ENCODE peak calls at places on chromosomes 11 and 22, in nine cellular contexts. G is Peyer's patch; Y is D721Med; S is kidney; Q is body of pancreas; F is cardiac muscle cell; C is endothelial cell of umbilical vein; O is HFFc6; J is CD8-positive, alpha-beta T cell. K is an unnamed sample.

GRCh38 chr22:23551385-23551784 is 28.7 kb downstream of the IGLL1 start:
- DNase-seq in G (no peak), Y (no peak), S (no peak), O (no peak), F (no peak), Q (no peak), C (no peak), J (no peak), K (no peak)

GRCh38 chr11:45881708-45882368 is 3.6 kb upstream of the MAPK8IP1 start:
- DNase-seq in G (no peak), J (no peak), Y (no peak), Q (no peak), O (no peak), C (no peak), F (no peak), S (no peak), K (no peak)

GRCh38 chr11:109972181-109972715 is 120.9 kb upstream of the ZC3H12C start:
- DNase-seq in F (peak), Q (no peak), O (no peak), G (no peak), S (no peak), Y (no peak), J (no peak), C (no peak), K (no peak)

GRCh38 chr22:46042786-46043185 is 65.8 kb upstream of the WNT7B start:
- DNase-seq in O (no peak), F (no peak), C (no peak), G (no peak), Q (no peak), J (no peak), S (no peak), Y (no peak), K (no peak)

GRCh38 chr22:36029406-36029755 is 757 bp upstream of the RBFOX2 start:
- DNase-seq in C (no peak), O (no peak), Y (no peak), J (no peak), G (no peak), F (no peak), S (no peak), Q (no peak), K (no peak)

GRCh38 chr11:125945011-125945796 is 640 bp upstream of the VSIG10L2 start:
- DNase-seq in G (no peak), J (no peak), O (no peak), C (no peak), Q (no peak), Y (no peak), S (no peak), F (no peak), K (no peak)

GRCh38 chr11:35853871-35854270 is 90.0 kb upstream of the LDLRAD3 start:
- DNase-seq in F (no peak), J (no peak), Q (no peak), G (no peak), Y (no peak), S (no peak), C (no peak), O (no peak), K (no peak)

GRCh38 chr11:9625158-9625557 is 38.7 kb upstream of the SWAP70 start:
- DNase-seq in Y (no peak), J (no peak), G (no peak), Q (no peak), S (no peak), F (no peak), C (peak), O (no peak), K (no peak)

GRCh38 chr22:38214248-38215056 is 12.7 kb downstream of the MAFF start:
- DNase-seq in C (peak), F (peak), S (peak), J (peak), O (no peak), Q (peak), G (peak), Y (no peak), K (peak)

GRCh38 chr11:85431319-85431718 is 195.8 kb downstream of the DLG2 start:
- DNase-seq in C (no peak), Y (no peak), F (no peak), S (peak), G (no peak), J (no peak), Q (peak), O (no peak), K (peak)

GRCh38 chr22:25853501-25853900 is 111.5 kb downstream of the MYO18B start:
- DNase-seq in Q (no peak), Y (no peak), S (no peak), F (no peak), C (no peak), J (no peak), O (no peak), G (no peak), K (no peak)

GRCh38 chr11:78961186-78961782 is 386.6 kb upstream of the NARS2 start:
- DNase-seq in C (peak), F (no peak), S (no peak), Q (peak), G (no peak), O (peak), J (no peak), Y (no peak), K (peak)

GRCh38 chr11:11304572-11304971 is 48.5 kb downstream of the CSNK2A3 start:
- DNase-seq in Y (no peak), C (no peak), G (no peak), J (no peak), F (no peak), O (no peak), Q (no peak), S (no peak), K (no peak)

GRCh38 chr22:30309981-30310672 is 16.6 kb downstream of the TBC1D10A start:
- DNase-seq in F (no peak), S (no peak), G (peak), Q (peak), C (no peak), J (no peak), O (no peak), Y (no peak), K (no peak)

GRCh38 chr11:130677486-130678153 is 229.2 kb downstream of the ADAMTS15 start:
- DNase-seq in F (peak), G (no peak), O (peak), S (no peak), Q (no peak), Y (no peak), C (no peak), J (no peak), K (no peak)

DNA sequence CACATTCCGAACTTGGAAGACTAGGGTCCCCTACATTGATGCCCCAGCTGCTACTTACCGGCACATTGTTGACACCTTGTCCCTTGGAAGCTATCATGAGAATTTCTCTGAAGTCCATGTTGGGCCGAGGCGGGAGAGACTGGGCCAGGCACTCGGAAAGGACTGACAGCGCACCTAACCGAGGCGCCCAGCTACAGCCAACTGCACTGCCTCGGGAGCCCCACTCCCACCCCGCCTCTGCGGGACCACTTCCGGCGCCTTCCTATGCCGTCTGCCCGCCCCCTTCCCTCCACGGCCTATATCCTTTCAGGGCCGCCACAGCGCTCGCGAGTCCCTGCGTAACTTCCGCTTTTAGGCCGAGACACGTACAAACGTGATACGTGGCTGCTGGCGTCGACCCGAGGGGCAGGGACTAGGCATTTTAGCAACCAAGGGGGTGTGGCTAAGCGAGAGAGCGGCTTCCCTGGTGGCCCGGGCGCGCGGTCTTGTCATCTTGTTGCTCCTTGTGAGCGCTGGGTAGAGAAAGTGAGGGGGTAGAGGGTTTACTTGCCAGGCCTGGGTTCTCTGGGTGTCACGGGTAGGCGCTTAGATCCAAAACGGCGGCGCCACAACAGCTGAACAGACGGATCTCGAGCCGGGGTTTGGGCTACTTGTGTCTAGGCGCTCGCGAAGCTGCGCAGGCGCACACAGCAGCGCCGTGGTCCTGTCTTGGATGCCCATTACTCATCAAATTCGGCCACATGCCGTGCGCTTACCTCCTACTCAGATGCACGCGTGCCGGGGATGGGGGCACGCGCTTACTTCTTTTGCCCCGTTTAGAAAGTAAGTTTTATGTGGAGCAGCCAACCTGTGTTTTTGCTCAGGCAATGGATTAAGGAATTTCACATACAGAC is at the start of gene SPTY2D1:
- DNase-seq in J (peak), Y (peak), Q (peak), F (peak), S (peak), C (peak), O (peak), G (peak), K (peak)
- TF ChIP-seq CTCF in J (no peak), Y (no peak), Q (peak), F (no peak), S (no peak), C (no peak), O (no peak), G (no peak), K (no peak)

GRCh38 chr11:520428-521178 is 13.6 kb upstream of the RNH1 start:
- DNase-seq in O (no peak), G (no peak), Y (no peak), S (peak), C (no peak), Q (no peak), F (no peak), J (no peak), K (no peak)
- TF ChIP-seq CTCF in O (peak), G (no peak), Y (no peak), S (no peak), C (peak), Q (no peak), F (peak), J (no peak), K (no peak)

DNA sequence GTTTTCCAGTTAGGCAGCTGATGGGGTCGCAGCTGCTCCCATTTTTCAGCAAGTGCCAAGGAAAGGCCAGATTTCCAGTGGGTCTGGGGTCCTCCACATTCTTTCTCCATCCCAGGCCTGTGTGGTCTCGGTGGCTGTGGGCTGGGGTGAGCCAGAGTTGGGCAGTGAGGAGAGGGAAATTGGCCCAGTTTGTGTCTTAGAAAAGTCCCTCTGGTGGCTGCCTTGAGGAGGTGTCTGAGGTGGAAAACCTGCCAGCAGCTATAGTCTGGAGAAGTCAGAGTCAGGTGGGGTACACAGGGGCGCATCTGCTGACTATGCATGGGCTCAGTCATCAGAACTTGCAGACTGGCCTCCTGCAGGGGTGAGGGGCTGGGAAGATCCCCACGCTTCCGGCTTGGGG is 30.5 kb downstream of the MRGPRD start:
- DNase-seq in F (peak), C (peak), Y (no peak), G (no peak), O (peak), S (no peak), J (no peak), Q (no peak), K (no peak)
- TF ChIP-seq CTCF in F (peak), C (peak), Y (peak), G (no peak), O (peak), S (no peak), J (no peak), Q (no peak), K (peak)

DNA sequence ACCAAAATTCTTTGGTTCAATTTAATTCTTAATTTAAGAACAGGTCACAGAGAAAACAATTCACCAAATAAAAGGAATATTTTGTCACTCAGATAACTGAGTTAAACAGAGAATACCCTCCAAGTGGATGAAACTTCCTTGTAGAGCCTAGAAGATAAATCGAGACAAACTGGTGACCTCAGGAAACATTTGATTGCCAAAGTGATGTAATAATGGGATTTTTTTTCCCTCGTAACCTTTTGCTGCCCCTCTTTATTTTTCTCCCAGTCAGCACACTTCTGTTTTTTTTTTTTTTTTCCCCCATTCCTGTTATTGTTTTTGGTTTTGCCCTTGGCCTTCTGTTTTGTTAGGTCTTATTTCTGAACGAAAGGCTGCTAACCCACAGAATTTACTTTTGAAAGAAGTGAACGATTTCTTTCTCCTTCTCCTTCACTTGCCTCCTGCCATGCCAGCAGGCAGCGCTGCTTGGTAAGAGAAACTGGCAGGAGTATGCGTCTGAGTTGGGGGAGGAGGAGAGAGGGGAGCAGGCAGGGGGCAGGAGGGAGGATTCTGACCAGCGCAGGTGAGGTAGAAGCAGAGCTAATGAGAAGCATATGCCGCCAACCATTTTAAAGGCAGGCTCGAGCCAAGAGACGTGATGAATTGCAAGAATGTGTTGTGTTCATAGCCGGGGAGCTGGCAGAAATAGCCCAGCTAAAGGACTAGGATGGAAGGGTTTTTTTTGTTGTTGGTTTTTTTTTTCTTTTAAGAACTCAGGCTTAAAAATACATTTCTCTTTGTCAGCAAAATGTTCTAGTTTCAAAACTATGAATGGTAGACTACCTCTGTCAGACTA is 121.9 kb upstream of the MTMR2 start:
- DNase-seq in Q (peak), Y (no peak), S (peak), C (peak), O (peak), F (peak), G (no peak), J (no peak), K (no peak)
- TF ChIP-seq CTCF in Q (peak), Y (peak), S (peak), C (peak), O (peak), F (peak), G (no peak), J (no peak), K (no peak)

DNA sequence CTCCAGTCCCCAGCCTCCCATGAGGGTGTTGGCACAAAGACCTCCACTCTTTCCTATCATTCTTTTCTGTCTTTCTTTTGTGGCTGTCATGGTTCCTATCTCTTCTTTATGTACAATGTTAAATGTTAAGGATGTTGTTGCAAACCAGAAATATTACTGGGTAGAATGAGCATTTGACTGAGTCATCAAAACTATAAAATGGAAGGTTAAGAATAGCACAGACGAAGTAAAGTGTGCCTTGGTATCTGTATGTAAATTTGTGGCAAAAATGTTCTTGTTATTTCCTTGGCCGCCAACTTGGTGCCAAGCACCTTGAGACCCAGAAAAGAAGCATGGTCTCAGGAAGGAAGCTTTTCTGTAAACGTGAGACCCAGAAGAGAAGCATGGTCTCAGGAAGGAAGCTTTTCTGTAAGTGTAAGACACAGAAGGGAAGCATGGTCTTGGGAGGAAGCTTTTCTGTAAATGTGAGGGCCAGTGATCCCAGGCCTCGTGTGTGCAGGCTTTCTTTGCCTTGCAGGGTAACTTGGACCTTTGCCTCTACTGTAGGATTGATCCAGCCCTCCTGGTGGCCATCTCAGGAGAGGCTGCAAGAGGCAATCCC is 6.7 kb upstream of the PKP3 start:
- DNase-seq in S (no peak), Q (no peak), Y (no peak), G (no peak), C (no peak), J (no peak), F (no peak), O (peak), K (no peak)
- TF ChIP-seq CTCF in S (no peak), Q (no peak), Y (no peak), G (no peak), C (no peak), J (no peak), F (no peak), O (no peak), K (no peak)

GRCh38 chr22:29202231-29203192 is 3.2 kb upstream of the EMID1 start:
- DNase-seq in J (peak), S (peak), O (no peak), G (peak), Y (no peak), F (no peak), Q (peak), C (peak), K (no peak)
- TF ChIP-seq CTCF in J (no peak), S (peak), O (peak), G (no peak), Y (peak), F (peak), Q (peak), C (peak), K (no peak)

DNA sequence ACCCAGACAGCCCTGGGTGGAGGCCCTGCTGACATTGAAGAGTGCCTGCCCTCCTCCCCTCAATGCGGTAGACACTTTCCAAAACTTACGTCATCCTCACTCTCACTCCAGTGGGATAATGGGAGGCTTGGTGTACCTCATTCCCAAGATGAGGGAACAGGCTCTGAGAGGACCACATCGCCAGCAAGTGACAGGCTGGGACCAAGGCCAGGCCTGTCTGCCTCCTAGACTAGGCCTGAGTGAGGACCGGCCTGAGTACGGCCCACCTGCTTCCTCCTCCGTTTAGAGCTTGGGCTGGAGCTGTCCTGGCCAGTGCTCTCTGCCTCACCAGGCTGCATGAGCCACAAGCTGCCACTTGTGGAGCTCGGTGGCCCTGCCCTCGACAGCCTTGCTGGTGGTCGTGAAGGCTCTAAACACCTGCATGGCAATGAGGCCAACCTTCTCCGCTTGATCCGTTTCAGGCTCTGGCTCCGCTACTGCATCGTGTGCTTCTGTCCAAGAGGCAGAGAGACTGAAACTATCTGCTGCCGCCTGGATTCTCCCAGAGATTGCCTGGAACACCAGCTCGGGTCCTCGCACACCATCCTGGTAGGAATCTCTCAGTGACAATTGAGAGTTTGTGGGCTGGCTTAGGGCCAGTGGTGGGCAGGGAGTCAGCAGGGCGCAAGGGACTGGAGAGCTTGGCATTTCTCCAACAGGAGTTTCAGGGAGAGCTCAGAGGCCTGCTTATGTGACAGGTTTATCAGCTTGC is 9.5 kb downstream of the LRRC75B start:
- DNase-seq in Q (peak), Y (no peak), J (no peak), S (peak), G (no peak), F (peak), O (no peak), C (no peak), K (no peak)
- TF ChIP-seq CTCF in Q (no peak), Y (no peak), J (no peak), S (no peak), G (no peak), F (no peak), O (no peak), C (no peak), K (no peak)

GRCh38 chr11:122910775-122911174 is 28.2 kb downstream of the JHY start:
- DNase-seq in S (no peak), O (peak), Y (no peak), J (no peak), C (peak), F (peak), Q (no peak), G (no peak), K (no peak)
- TF ChIP-seq CTCF in S (peak), O (peak), Y (peak), J (no peak), C (peak), F (peak), Q (peak), G (no peak), K (no peak)

K was measured in glutamatergic neuron.